ENCODE peak calls at places on chromosome X, in five cellular contexts. Z is adrenal gland, Q is progenitor cell of endocrine pancreas, D is esophagus squamous epithelium, U is tibial artery. G is an unnamed sample.

GRCh38 chrX:65406532-65406931 is 128.1 kb downstream of the LAS1L start:
- DNase-seq in Z (no peak), U (no peak), D (no peak), Q (no peak), G (no peak)

GRCh38 chrX:13432376-13432775 is 112.5 kb upstream of the ATXN3L start:
- DNase-seq in U (peak), Q (no peak), Z (peak), D (no peak), G (no peak)

GRCh38 chrX:116872931-116873330 is 410.2 kb upstream of the CT83 start:
- DNase-seq in Q (no peak), D (no peak), U (no peak), Z (no peak), G (no peak)

GRCh38 chrX:131739823-131740222 is 195.9 kb downstream of the OR13H1 start:
- DNase-seq in Q (no peak), Z (no peak), U (no peak), D (no peak), G (no peak)

GRCh38 chrX:29952016-29952415 is 263.3 kb upstream of the MAGEB2 start:
- DNase-seq in Z (no peak), D (no peak), U (no peak), Q (no peak), G (no peak)

GRCh38 chrX:25524150-25524549 is 508.4 kb upstream of the ARX start:
- DNase-seq in Z (no peak), Q (no peak), U (no peak), D (no peak), G (no peak)

GRCh38 chrX:130060122-130061069 is 49.9 kb downstream of the ELF4 start:
- DNase-seq in Q (peak), U (peak), Z (peak), D (peak), G (peak)

GRCh38 chrX:72652132-72652531 is 62.0 kb downstream of the PHKA1 start:
- DNase-seq in Z (no peak), U (no peak), Q (no peak), D (no peak), G (no peak)

GRCh38 chrX:106035064-106035463 is 3.5 kb downstream of the SERPINA7 start:
- DNase-seq in Z (no peak), U (no peak), D (no peak), Q (no peak), G (no peak)
- TF ChIP-seq CTCF in Z (peak), U (no peak), D (no peak), Q (no peak), G (peak)

GRCh38 chrX:54639018-54639345 is 109.0 kb downstream of the GNL3L start:
- DNase-seq in D (no peak), U (no peak), Q (no peak), Z (no peak), G (no peak)

GRCh38 chrX:54640103-54640428 is 110.0 kb downstream of the GNL3L start:
- DNase-seq in Q (no peak), U (no peak), Z (no peak), D (no peak), G (no peak)

GRCh38 chrX:54641530-54641929 is 111.5 kb downstream of the GNL3L start:
- DNase-seq in U (no peak), D (no peak), Q (no peak), Z (no peak), G (no peak)

GRCh38 chrX:54640721-54641120 is 110.7 kb downstream of the GNL3L start:
- DNase-seq in Q (no peak), D (no peak), U (no peak), Z (no peak), G (no peak)

DNA sequence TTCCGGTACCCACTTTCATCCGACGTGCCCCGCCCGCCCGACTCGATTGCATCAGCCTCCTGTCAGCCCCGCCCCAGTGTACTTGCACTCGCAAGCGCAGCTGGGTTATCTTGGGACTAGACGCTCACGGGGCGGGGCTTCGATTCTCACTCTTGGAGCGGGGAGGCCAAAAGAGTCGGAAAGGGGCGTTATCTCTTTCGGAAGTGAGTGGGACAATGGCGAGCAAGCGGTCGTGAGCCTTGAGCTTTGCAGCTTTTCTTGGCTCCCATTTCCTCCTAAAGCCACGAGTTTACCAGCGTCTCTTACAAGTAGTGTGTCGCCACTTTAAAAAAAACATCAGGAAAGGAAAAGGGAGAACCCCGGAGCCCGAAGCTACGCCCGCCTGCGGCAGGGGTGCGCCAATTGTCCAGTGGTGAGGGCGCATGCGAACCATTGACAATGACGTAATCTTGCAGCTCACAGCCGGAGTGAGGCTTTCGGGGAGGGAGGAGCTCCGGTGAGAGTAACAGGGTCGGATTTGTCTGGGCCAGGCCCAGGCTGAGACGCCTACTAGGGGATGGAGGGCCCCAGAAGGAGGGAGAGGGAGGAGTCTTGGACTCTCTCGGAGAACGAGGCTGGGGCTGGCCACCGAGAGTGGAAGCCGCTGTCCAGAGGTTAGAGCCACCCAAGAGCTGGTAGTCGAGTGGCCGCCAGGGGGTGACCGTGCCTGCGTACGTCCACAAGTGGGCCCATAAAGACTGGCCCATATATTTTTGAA is 109.5 kb downstream of the GNL3L start:
- DNase-seq in Q (peak), D (peak), U (peak), Z (peak), G (peak)
- TF ChIP-seq CTCF in Q (peak), D (peak), U (peak), Z (peak), G (peak)

DNA sequence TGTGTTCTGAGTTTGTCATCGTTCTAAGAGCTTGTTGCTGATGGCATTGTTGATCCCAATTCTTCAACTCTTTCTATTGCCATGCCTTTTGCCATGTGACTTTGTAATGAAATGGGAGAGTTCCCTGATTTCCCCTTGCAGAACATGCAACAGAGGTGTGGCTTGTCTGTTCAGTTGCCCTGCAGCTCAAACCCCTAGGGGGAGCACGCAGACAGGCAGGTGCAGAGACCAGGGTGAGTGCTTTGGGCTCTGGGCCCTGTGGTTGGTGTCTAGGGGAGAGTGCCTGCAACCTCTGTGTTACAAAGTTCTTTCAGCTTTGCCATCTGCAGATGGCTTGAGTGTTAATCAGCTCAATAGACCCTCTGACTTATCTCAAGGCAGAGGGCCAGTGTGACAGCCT is 332.7 kb downstream of the MID1IP1 start:
- DNase-seq in D (no peak), U (no peak), Q (no peak), Z (no peak), G (no peak)
- TF ChIP-seq CTCF in D (no peak), U (no peak), Q (peak), Z (no peak), G (peak)

DNA sequence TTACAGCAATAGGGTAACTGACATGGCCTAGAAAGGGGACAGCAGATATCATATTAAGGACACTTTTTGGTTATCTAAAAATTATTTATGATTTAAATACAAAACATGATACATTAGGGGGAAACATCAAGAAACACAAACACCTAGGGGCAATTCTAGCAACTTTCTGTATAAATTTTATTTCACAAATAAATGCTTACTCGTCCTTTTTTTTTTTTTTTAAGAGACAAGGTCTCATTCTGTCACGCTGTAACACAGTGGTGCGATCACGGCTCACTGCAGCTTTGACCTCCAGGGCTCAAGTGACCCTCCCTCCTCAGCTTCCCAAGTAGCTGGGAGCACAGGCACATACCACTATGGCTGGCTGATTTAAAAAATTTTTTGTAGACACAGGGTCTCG is 151.8 kb upstream of the BCOR start:
- DNase-seq in Z (no peak), U (no peak), Q (no peak), D (no peak), G (no peak)
- TF ChIP-seq CTCF in Z (no peak), U (no peak), Q (no peak), D (no peak), G (no peak)

GRCh38 chrX:150680974-150681373 is 12.2 kb upstream of the MTMR1 start:
- DNase-seq in Q (no peak), Z (peak), U (no peak), D (no peak), G (no peak)

GRCh38 chrX:150683536-150684146 is 9.6 kb upstream of the MTMR1 start:
- DNase-seq in U (no peak), D (no peak), Z (no peak), Q (no peak), G (no peak)

GRCh38 chrX:150688911-150689451 is 4.2 kb upstream of the MTMR1 start:
- DNase-seq in Z (no peak), U (no peak), D (no peak), Q (no peak), G (no peak)

DNA sequence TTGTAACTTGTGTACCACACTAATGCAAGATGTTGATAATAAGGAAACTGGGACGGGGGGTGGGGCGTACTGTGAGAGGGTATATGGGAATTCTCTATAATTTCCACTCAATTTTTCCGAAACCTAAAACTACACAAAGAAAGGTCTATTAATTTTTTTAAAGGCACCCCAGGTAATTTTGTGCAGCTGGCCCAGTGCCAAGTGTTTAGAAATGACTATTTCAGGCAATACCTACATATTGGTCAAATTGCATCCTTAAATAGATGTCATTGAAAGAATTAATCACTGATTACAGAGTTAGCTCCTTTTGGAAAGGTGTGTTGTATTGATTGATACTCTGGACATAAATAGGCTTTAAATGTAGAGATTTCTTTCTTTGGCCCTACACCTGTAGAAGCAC is 10.1 kb upstream of the MTMR1 start:
- DNase-seq in D (no peak), U (no peak), Z (no peak), Q (no peak), G (no peak)
- TF ChIP-seq CTCF in D (no peak), U (no peak), Z (no peak), Q (no peak), G (no peak)

DNA sequence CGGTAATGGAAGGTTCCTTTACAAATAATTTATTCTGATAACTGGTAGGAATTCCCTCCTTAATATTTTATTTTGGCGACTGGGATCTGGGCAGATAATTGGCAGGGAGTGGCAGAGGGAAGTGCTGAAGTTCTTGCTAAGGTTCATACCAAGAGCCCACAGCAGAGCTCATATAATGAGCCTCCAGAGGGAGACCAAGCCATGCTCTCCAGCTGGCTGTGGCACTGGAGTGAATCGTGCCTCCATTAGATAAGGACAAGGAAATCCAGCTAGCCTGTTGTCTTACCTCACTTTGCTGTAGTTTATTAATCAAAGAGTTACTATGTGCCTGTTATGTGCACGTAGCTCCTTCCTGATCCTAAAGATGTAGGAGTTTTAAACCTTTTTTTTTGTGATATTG is 1.3 kb downstream of the ASB12 start:
- DNase-seq in Q (no peak), D (no peak), Z (no peak), U (no peak), G (no peak)
- TF ChIP-seq CTCF in Q (no peak), D (no peak), Z (no peak), U (no peak), G (no peak)

DNA sequence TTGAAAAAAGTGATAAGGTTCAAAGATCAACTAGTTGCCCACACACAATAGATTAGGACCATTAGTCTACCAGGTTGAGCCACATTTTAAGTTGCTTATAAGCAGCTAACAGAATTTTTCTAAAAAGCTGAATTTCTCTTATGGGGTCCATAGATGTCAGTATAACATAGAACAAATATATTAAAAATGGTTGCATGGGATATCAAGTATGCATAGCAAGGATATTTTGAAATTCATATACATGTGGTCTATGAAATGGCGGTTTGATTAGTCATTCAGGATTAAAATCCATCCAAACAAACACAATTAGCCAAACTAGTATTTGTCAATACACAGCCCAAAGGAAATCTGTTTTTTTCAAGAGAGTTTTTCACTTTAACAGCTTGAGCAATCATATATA is 33.5 kb upstream of the AMOT start:
- DNase-seq in Q (no peak), D (no peak), Z (no peak), U (no peak), G (no peak)
- TF ChIP-seq CTCF in Q (peak), D (no peak), Z (no peak), U (peak), G (no peak)

G was measured in GM06990.